ENCODE peak calls at places on chromosome 1, in six cellular contexts. L is H1, O is HL-60, T is GM12892, F is sigmoid colon, I is transverse colon. X is an unnamed sample.

GRCh38 chr1:219659682-219660081 is 46.8 kb upstream of the ZC3H11B start:
- DNase-seq in L (no peak), O (peak), T (no peak), F (no peak), I (no peak), X (no peak)

GRCh38 chr1:23178931-23179330 is 10.3 kb upstream of the LUZP1 start:
- DNase-seq in L (no peak), O (peak), T (no peak), F (no peak), I (no peak), X (no peak)

GRCh38 chr1:157830887-157831286 is 10.7 kb downstream of the CD5L start:
- DNase-seq in L (no peak), O (no peak), T (no peak), F (no peak), I (no peak), X (no peak)

GRCh38 chr1:25208561-25209222 is 23.6 kb downstream of the SYF2 start:
- DNase-seq in L (no peak), O (no peak), T (no peak), F (peak), I (no peak), X (no peak)

GRCh38 chr1:15459771-15460719 is 3.5 kb downstream of the CELA2A start:
- DNase-seq in L (no peak), O (no peak), T (no peak), F (no peak), I (no peak), X (no peak)

GRCh38 chr1:111491070-111491469 is 12.4 kb downstream of the ADORA3 start:
- DNase-seq in L (no peak), O (peak), T (no peak), F (no peak), I (no peak), X (no peak)

GRCh38 chr1:85495556-85495955 is 30.6 kb upstream of the DDAH1 start:
- DNase-seq in L (no peak), O (no peak), T (no peak), F (no peak), I (peak), X (no peak)

GRCh38 chr1:58155418-58156123 is 391.0 kb downstream of the OMA1 start:
- DNase-seq in L (peak), O (peak), T (no peak), F (no peak), I (no peak), X (no peak)

GRCh38 chr1:30299393-30299792 is 424.0 kb downstream of the MATN1 start:
- DNase-seq in L (no peak), O (no peak), T (no peak), F (no peak), I (no peak), X (no peak)

GRCh38 chr1:182330303-182330702 is 61.3 kb downstream of the GLUL start:
- DNase-seq in L (no peak), O (peak), T (no peak), F (peak), I (peak), X (no peak)

GRCh38 chr1:87274851-87275250 is 53.8 kb upstream of the LMO4 start:
- DNase-seq in L (no peak), O (no peak), T (no peak), F (no peak), I (no peak), X (no peak)

GRCh38 chr1:18179009-18179408 is 71.4 kb downstream of the IGSF21 start:
- DNase-seq in L (no peak), O (no peak), T (no peak), F (no peak), I (no peak), X (no peak)

GRCh38 chr1:22452401-22452963 is 831 bp downstream of the ZBTB40 start:
- DNase-seq in L (no peak), O (peak), T (no peak), F (no peak), I (peak), X (no peak)

GRCh38 chr1:213055767-213056166 is 4.7 kb downstream of the RPS6KC1 start:
- DNase-seq in L (no peak), O (no peak), T (no peak), F (no peak), I (no peak), X (no peak)

GRCh38 chr1:24946861-24947658 is 17.0 kb upstream of the RUNX3 start:
- DNase-seq in L (no peak), O (no peak), T (peak), F (no peak), I (no peak), X (peak)

GRCh38 chr1:153985341-153985912 is 712 bp downstream of the RAB13 start:
- DNase-seq in L (no peak), O (no peak), T (no peak), F (peak), I (peak), X (no peak)

GRCh38 chr1:43548285-43549271 is 17.9 kb downstream of the PTPRF start:
- DNase-seq in L (no peak), O (no peak), T (no peak), F (no peak), I (peak), X (no peak)
- TF ChIP-seq POLR2AphosphoS5 in L (no peak), O (no peak), T (no peak), F (no peak), I (no peak), X (no peak)

GRCh38 chr1:28244549-28245251 is 8.8 kb downstream of the ATP5IF1 start:
- DNase-seq in L (no peak), O (no peak), T (no peak), F (no peak), I (peak), X (no peak)
- TF ChIP-seq POLR2AphosphoS5 in L (no peak), O (no peak), T (no peak), F (no peak), I (no peak), X (no peak)

GRCh38 chr1:230739564-230739963 is 7.6 kb upstream of the CAPN9 start:
- DNase-seq in L (no peak), O (no peak), T (no peak), F (no peak), I (no peak), X (no peak)

GRCh38 chr1:230735447-230735846 is 11.7 kb upstream of the CAPN9 start:
- DNase-seq in L (no peak), O (no peak), T (no peak), F (no peak), I (peak), X (no peak)

GRCh38 chr1:230737622-230738262 is 9.4 kb upstream of the CAPN9 start:
- DNase-seq in L (no peak), O (no peak), T (no peak), F (no peak), I (no peak), X (no peak)
- TF ChIP-seq POLR2AphosphoS5 in L (no peak), O (no peak), T (no peak), F (no peak), I (no peak), X (no peak)

GRCh38 chr1:41662061-41662655 is 177.7 kb upstream of the EDN2 start:
- DNase-seq in L (no peak), O (no peak), T (peak), F (peak), I (peak), X (peak)
- TF ChIP-seq POLR2AphosphoS5 in L (no peak), O (no peak), T (no peak), F (peak), I (no peak), X (no peak)

DNA sequence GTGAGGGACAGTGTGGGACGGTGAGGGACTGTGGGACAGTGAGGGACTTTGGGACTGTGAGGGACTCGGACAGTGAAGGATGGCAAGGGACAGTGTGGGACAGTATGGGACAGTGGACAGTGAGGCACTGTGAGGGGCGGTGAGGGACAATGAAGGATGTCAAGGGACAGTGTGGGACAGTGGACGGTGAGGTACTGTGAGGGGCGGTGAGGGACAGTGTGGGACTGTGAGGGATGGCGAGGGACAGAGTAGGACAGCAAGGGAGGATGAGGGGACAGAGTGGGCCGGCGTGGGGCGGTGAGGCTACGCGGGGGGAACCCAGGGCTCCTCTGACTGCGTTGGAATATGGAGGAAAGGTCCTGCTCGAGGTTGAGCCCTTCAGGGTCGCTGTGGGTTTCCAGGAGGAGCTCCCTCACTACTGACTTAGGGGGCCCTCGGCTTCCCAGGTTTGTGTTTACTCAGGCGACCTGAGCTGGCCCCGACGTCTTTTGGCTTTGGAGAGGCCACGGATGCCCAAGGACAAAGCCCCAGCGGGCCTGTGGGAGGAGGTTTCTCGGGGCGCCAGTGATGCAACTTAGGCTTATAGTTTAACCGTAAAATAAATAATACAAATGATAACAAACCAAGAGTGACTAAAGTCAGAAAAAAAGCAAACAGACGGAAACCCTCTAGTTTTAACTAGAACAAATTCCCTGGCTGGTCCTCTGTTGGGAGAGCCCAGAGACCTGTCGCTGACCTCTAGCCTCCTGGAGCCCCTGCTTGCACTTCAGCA is 1.1 kb upstream of the ERRFI1 start:
- DNase-seq in L (no peak), O (no peak), T (no peak), F (peak), I (peak), X (no peak)
- TF ChIP-seq POLR2AphosphoS5 in L (no peak), O (no peak), T (no peak), F (no peak), I (no peak), X (no peak)

DNA sequence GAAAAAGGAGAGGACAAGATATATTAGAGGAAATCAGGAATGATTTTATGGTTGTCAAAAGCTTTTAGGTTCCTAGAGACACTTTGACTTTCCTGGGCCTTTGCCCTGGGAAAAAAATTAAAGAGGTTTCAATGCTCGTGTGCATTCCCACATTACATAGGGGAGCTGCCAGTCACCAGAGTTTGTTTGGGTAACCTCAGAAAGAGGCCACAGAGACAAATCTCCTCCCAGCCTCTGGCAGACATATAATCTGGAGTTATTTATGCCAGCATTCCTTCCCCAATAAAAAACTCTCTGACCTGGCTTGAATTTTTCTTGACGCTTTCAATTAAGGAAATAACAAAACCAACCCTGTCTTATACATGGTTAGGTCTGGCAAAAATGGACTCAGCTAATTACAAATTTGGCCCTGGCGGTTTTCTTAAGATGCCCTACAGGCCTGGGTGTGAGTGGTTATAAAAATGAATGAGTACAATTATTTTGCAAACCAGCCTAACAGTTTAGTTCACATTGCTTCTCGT is 63.7 kb downstream of the WLS start:
- DNase-seq in L (no peak), O (no peak), T (no peak), F (no peak), I (no peak), X (no peak)
- TF ChIP-seq POLR2AphosphoS5 in L (no peak), O (no peak), T (no peak), F (no peak), I (no peak), X (no peak)